ENCODE peak calls at places on chromosomes 16 and 17, in nine cellular contexts. G, L, S, Y, H, O, N, W and X are unnamed samples.

GRCh38 chr17:73478768-73479424 is 165.3 kb downstream of the SDK2 start:
- DNase-seq in W (no peak), Y (no peak), N (no peak), O (no peak), L (no peak), S (no peak), H (no peak), G (no peak), X (no peak)

GRCh38 chr16:55671206-55671973 is 15.6 kb downstream of the SLC6A2 start:
- DNase-seq in N (no peak), L (no peak), S (no peak), H (no peak), O (no peak), W (no peak), G (no peak), Y (no peak), X (peak)

GRCh38 chr17:3043737-3044365 is 19.6 kb downstream of the OR1D5 start:
- DNase-seq in L (no peak), Y (no peak), W (no peak), H (no peak), S (no peak), G (peak), O (no peak), N (peak), X (no peak)

GRCh38 chr17:494601-495195 is 142.1 kb upstream of the RPH3AL start:
- DNase-seq in G (peak), W (no peak), N (no peak), Y (no peak), S (no peak), H (no peak), L (no peak), O (no peak), X (peak)

GRCh38 chr16:67100569-67101300 is 9.0 kb upstream of the PHAF1 start:
- DNase-seq in O (no peak), N (no peak), G (peak), H (peak), Y (no peak), S (no peak), L (no peak), W (no peak), X (no peak)

GRCh38 chr17:77936881-77937280 is 21.6 kb upstream of the TNRC6C start:
- DNase-seq in S (no peak), W (no peak), H (no peak), Y (no peak), L (no peak), N (no peak), O (no peak), G (no peak), X (no peak)

GRCh38 chr17:47941246-47941997 is at the start of gene PNPO:
- DNase-seq in N (peak), O (peak), Y (peak), S (peak), H (peak), W (peak), L (peak), G (peak), X (peak)

GRCh38 chr16:64051826-64052225 is 1070.0 kb downstream of the CDH11 start:
- DNase-seq in W (no peak), S (no peak), O (no peak), L (no peak), Y (no peak), G (peak), H (no peak), N (no peak), X (no peak)

GRCh38 chr17:82871056-82871775 is 31.4 kb upstream of the ZNF750 start:
- DNase-seq in O (no peak), L (no peak), G (no peak), Y (no peak), N (no peak), S (no peak), H (no peak), W (no peak), X (no peak)

GRCh38 chr17:62085511-62086408 is 20.7 kb upstream of the MED13 start:
- DNase-seq in N (no peak), H (no peak), S (no peak), L (no peak), O (no peak), Y (no peak), G (no peak), W (no peak), X (no peak)

GRCh38 chr16:2056077-2056476 is 8.3 kb downstream of the TSC2 start:
- DNase-seq in G (no peak), H (no peak), O (no peak), Y (no peak), S (no peak), W (no peak), N (no peak), L (no peak), X (no peak)

GRCh38 chr16:28837672-28838557 is 8.2 kb downstream of the TUFM start:
- DNase-seq in H (no peak), Y (no peak), L (no peak), G (no peak), N (no peak), S (no peak), W (no peak), O (no peak), X (no peak)

GRCh38 chr16:87445486-87445885 is 47.3 kb downstream of the ZCCHC14 start:
- DNase-seq in G (no peak), Y (no peak), N (no peak), S (no peak), L (no peak), O (no peak), H (peak), W (no peak), X (no peak)

GRCh38 chr16:4320030-4320429 is 4.2 kb downstream of the GLIS2 start:
- DNase-seq in N (no peak), W (no peak), G (no peak), S (no peak), L (no peak), O (no peak), H (no peak), Y (no peak), X (no peak)

GRCh38 chr17:76630151-76630550 is 13.4 kb downstream of the ST6GALNAC1 start:
- DNase-seq in Y (no peak), G (peak), L (no peak), N (no peak), W (no peak), O (no peak), S (no peak), H (no peak), X (no peak)

GRCh38 chr17:69560987-69561441 is 146.5 kb downstream of the MAP2K6 start:
- DNase-seq in W (no peak), H (no peak), S (no peak), O (no peak), N (no peak), Y (no peak), L (no peak), G (no peak), X (no peak)

GRCh38 chr17:44565866-44566443 is 8.7 kb downstream of the FZD2 start:
- DNase-seq in G (no peak), L (no peak), H (no peak), Y (no peak), O (no peak), W (no peak), N (no peak), S (no peak), X (peak)

GRCh38 chr16:48053346-48053745 is 102.4 kb downstream of the ABCC12 start:
- DNase-seq in W (no peak), O (no peak), N (no peak), G (no peak), S (no peak), L (no peak), H (peak), Y (no peak), X (no peak)